ENCODE peak calls at places on chromosomes 16 and 17, in seven cellular contexts. One of them, this sample, is unnamed.

GRCh38 chr17:12680407-12680897 is 14.8 kb downstream of the MYOCD start:
- DNase-seq in dorsolateral prefrontal cortex: no peak
- DNase-seq in PC-3: no peak
- DNase-seq in RWPE1: no peak
- DNase-seq in epithelial cell of proximal tubule: no peak
- DNase-seq in IMR-90: peak
- DNase-seq in progenitor cell of endocrine pancreas: no peak
- DNase-seq in this sample: no peak

GRCh38 chr17:3892095-3892998 is 506 bp downstream of the CAMKK1 start:
- DNase-seq in dorsolateral prefrontal cortex: peak
- DNase-seq in PC-3: peak
- DNase-seq in RWPE1: peak
- DNase-seq in epithelial cell of proximal tubule: no peak
- DNase-seq in IMR-90: peak
- DNase-seq in progenitor cell of endocrine pancreas: peak
- DNase-seq in this sample: peak

GRCh38 chr17:80910043-80910442 is 81.6 kb upstream of the CHMP6 start:
- DNase-seq in dorsolateral prefrontal cortex: no peak
- DNase-seq in PC-3: no peak
- DNase-seq in RWPE1: no peak
- DNase-seq in epithelial cell of proximal tubule: no peak
- DNase-seq in IMR-90: no peak
- DNase-seq in progenitor cell of endocrine pancreas: no peak
- DNase-seq in this sample: no peak

GRCh38 chr17:28384281-28385036 is 13.0 kb downstream of the SARM1 start:
- DNase-seq in dorsolateral prefrontal cortex: no peak
- DNase-seq in PC-3: peak
- DNase-seq in RWPE1: no peak
- DNase-seq in epithelial cell of proximal tubule: no peak
- DNase-seq in IMR-90: no peak
- DNase-seq in progenitor cell of endocrine pancreas: no peak
- DNase-seq in this sample: no peak

GRCh38 chr16:48608452-48608851 is 1.5 kb downstream of the N4BP1 start:
- DNase-seq in dorsolateral prefrontal cortex: no peak
- DNase-seq in PC-3: peak
- DNase-seq in RWPE1: peak
- DNase-seq in epithelial cell of proximal tubule: no peak
- DNase-seq in IMR-90: no peak
- DNase-seq in progenitor cell of endocrine pancreas: no peak
- DNase-seq in this sample: no peak

GRCh38 chr17:77324227-77324626 is 183.5 kb downstream of the SEC14L1 start:
- DNase-seq in dorsolateral prefrontal cortex: peak
- DNase-seq in PC-3: no peak
- DNase-seq in RWPE1: no peak
- DNase-seq in epithelial cell of proximal tubule: no peak
- DNase-seq in IMR-90: no peak
- DNase-seq in progenitor cell of endocrine pancreas: no peak
- DNase-seq in this sample: no peak

GRCh38 chr16:79635488-79635887 is 35.0 kb upstream of the MAF start:
- DNase-seq in dorsolateral prefrontal cortex: no peak
- DNase-seq in PC-3: no peak
- DNase-seq in RWPE1: no peak
- DNase-seq in epithelial cell of proximal tubule: no peak
- DNase-seq in IMR-90: no peak
- DNase-seq in progenitor cell of endocrine pancreas: no peak
- DNase-seq in this sample: no peak

GRCh38 chr17:48550313-48551205 is 5.7 kb upstream of the HOXB2 start:
- DNase-seq in dorsolateral prefrontal cortex: no peak
- DNase-seq in PC-3: no peak
- DNase-seq in RWPE1: no peak
- DNase-seq in epithelial cell of proximal tubule: no peak
- DNase-seq in IMR-90: peak
- DNase-seq in progenitor cell of endocrine pancreas: no peak
- DNase-seq in this sample: no peak

GRCh38 chr16:11101695-11102522 is 154.1 kb downstream of the SOCS1 start:
- DNase-seq in dorsolateral prefrontal cortex: no peak
- DNase-seq in PC-3: no peak
- DNase-seq in RWPE1: no peak
- DNase-seq in epithelial cell of proximal tubule: no peak
- DNase-seq in IMR-90: peak
- DNase-seq in progenitor cell of endocrine pancreas: no peak
- DNase-seq in this sample: no peak

GRCh38 chr17:17028059-17028877 is 14.0 kb upstream of the MPRIP start:
- DNase-seq in dorsolateral prefrontal cortex: no peak
- DNase-seq in PC-3: peak
- DNase-seq in RWPE1: peak
- DNase-seq in epithelial cell of proximal tubule: peak
- DNase-seq in IMR-90: peak
- DNase-seq in progenitor cell of endocrine pancreas: peak
- DNase-seq in this sample: no peak

GRCh38 chr16:88197481-88198456 is 185.0 kb upstream of the ZNF469 start:
- DNase-seq in dorsolateral prefrontal cortex: no peak
- DNase-seq in PC-3: no peak
- DNase-seq in RWPE1: no peak
- DNase-seq in epithelial cell of proximal tubule: no peak
- DNase-seq in IMR-90: peak
- DNase-seq in progenitor cell of endocrine pancreas: no peak
- DNase-seq in this sample: no peak

GRCh38 chr16:87790278-87791023 is 24.7 kb upstream of the KLHDC4 start:
- DNase-seq in dorsolateral prefrontal cortex: no peak
- DNase-seq in PC-3: peak
- DNase-seq in RWPE1: peak
- DNase-seq in epithelial cell of proximal tubule: no peak
- DNase-seq in IMR-90: peak
- DNase-seq in progenitor cell of endocrine pancreas: no peak
- DNase-seq in this sample: no peak

GRCh38 chr16:86222965-86223551 is 287.3 kb upstream of the FOXF1 start:
- DNase-seq in dorsolateral prefrontal cortex: no peak
- DNase-seq in PC-3: peak
- DNase-seq in RWPE1: peak
- DNase-seq in epithelial cell of proximal tubule: no peak
- DNase-seq in IMR-90: peak
- DNase-seq in progenitor cell of endocrine pancreas: no peak
- DNase-seq in this sample: no peak

GRCh38 chr17:65198653-65199382 is 61.6 kb downstream of the RGS9 start:
- DNase-seq in dorsolateral prefrontal cortex: no peak
- DNase-seq in PC-3: peak
- DNase-seq in RWPE1: peak
- DNase-seq in epithelial cell of proximal tubule: no peak
- DNase-seq in IMR-90: peak
- DNase-seq in progenitor cell of endocrine pancreas: no peak
- DNase-seq in this sample: peak

GRCh38 chr16:80631581-80631980 is 90.8 kb downstream of the DYNLRB2 start:
- DNase-seq in dorsolateral prefrontal cortex: no peak
- DNase-seq in PC-3: no peak
- DNase-seq in RWPE1: no peak
- DNase-seq in epithelial cell of proximal tubule: no peak
- DNase-seq in IMR-90: peak
- DNase-seq in progenitor cell of endocrine pancreas: no peak
- DNase-seq in this sample: no peak

GRCh38 chr17:33947762-33948161 is 307.3 kb upstream of the CCL2 start:
- DNase-seq in dorsolateral prefrontal cortex: no peak
- DNase-seq in PC-3: no peak
- DNase-seq in RWPE1: no peak
- DNase-seq in epithelial cell of proximal tubule: no peak
- DNase-seq in IMR-90: no peak
- DNase-seq in progenitor cell of endocrine pancreas: no peak
- DNase-seq in this sample: no peak

GRCh38 chr17:33945641-33946546 is 309.2 kb upstream of the CCL2 start:
- DNase-seq in dorsolateral prefrontal cortex: no peak
- DNase-seq in PC-3: no peak
- DNase-seq in RWPE1: no peak
- DNase-seq in epithelial cell of proximal tubule: no peak
- DNase-seq in IMR-90: no peak
- DNase-seq in progenitor cell of endocrine pancreas: no peak
- DNase-seq in this sample: no peak

GRCh38 chr17:33948299-33948698 is 306.8 kb upstream of the CCL2 start:
- DNase-seq in dorsolateral prefrontal cortex: no peak
- DNase-seq in PC-3: no peak
- DNase-seq in RWPE1: no peak
- DNase-seq in epithelial cell of proximal tubule: no peak
- DNase-seq in IMR-90: no peak
- DNase-seq in progenitor cell of endocrine pancreas: no peak
- DNase-seq in this sample: no peak

GRCh38 chr17:33950061-33950460 is 305.0 kb upstream of the CCL2 start:
- DNase-seq in dorsolateral prefrontal cortex: no peak
- DNase-seq in PC-3: no peak
- DNase-seq in RWPE1: no peak
- DNase-seq in epithelial cell of proximal tubule: no peak
- DNase-seq in IMR-90: no peak
- DNase-seq in progenitor cell of endocrine pancreas: no peak
- DNase-seq in this sample: no peak

GRCh38 chr17:33949100-33949499 is 306.0 kb upstream of the CCL2 start:
- DNase-seq in dorsolateral prefrontal cortex: no peak
- DNase-seq in PC-3: no peak
- DNase-seq in RWPE1: no peak
- DNase-seq in epithelial cell of proximal tubule: no peak
- DNase-seq in IMR-90: no peak
- DNase-seq in progenitor cell of endocrine pancreas: peak
- DNase-seq in this sample: no peak
- TF ChIP-seq CTCF in dorsolateral prefrontal cortex: peak
- TF ChIP-seq CTCF in PC-3: peak
- TF ChIP-seq CTCF in RWPE1: no peak
- TF ChIP-seq CTCF in epithelial cell of proximal tubule: peak
- TF ChIP-seq CTCF in IMR-90: peak
- TF ChIP-seq CTCF in progenitor cell of endocrine pancreas: peak
- TF ChIP-seq CTCF in this sample: no peak

GRCh38 chr16:20903889-20904506 is 3.4 kb downstream of the LYRM1 start:
- DNase-seq in dorsolateral prefrontal cortex: no peak
- DNase-seq in PC-3: no peak
- DNase-seq in RWPE1: no peak
- DNase-seq in epithelial cell of proximal tubule: no peak
- DNase-seq in IMR-90: no peak
- DNase-seq in progenitor cell of endocrine pancreas: no peak
- DNase-seq in this sample: no peak

GRCh38 chr16:20905576-20905975 is 5.0 kb downstream of the LYRM1 start:
- DNase-seq in dorsolateral prefrontal cortex: no peak
- DNase-seq in PC-3: no peak
- DNase-seq in RWPE1: no peak
- DNase-seq in epithelial cell of proximal tubule: no peak
- DNase-seq in IMR-90: peak
- DNase-seq in progenitor cell of endocrine pancreas: no peak
- DNase-seq in this sample: no peak

GRCh38 chr16:20906225-20906870 is 5.8 kb downstream of the LYRM1 start:
- DNase-seq in dorsolateral prefrontal cortex: no peak
- DNase-seq in PC-3: peak
- DNase-seq in RWPE1: peak
- DNase-seq in epithelial cell of proximal tubule: no peak
- DNase-seq in IMR-90: peak
- DNase-seq in progenitor cell of endocrine pancreas: no peak
- DNase-seq in this sample: no peak

GRCh38 chr16:20903116-20903888 is 2.7 kb downstream of the LYRM1 start:
- DNase-seq in dorsolateral prefrontal cortex: no peak
- DNase-seq in PC-3: no peak
- DNase-seq in RWPE1: no peak
- DNase-seq in epithelial cell of proximal tubule: no peak
- DNase-seq in IMR-90: no peak
- DNase-seq in progenitor cell of endocrine pancreas: no peak
- DNase-seq in this sample: peak

GRCh38 chr16:20904507-20905079 is 4.0 kb downstream of the LYRM1 start:
- DNase-seq in dorsolateral prefrontal cortex: no peak
- DNase-seq in PC-3: peak
- DNase-seq in RWPE1: peak
- DNase-seq in epithelial cell of proximal tubule: no peak
- DNase-seq in IMR-90: peak
- DNase-seq in progenitor cell of endocrine pancreas: no peak
- DNase-seq in this sample: peak
- TF ChIP-seq CTCF in dorsolateral prefrontal cortex: no peak
- TF ChIP-seq CTCF in PC-3: no peak
- TF ChIP-seq CTCF in RWPE1: no peak
- TF ChIP-seq CTCF in epithelial cell of proximal tubule: no peak
- TF ChIP-seq CTCF in IMR-90: no peak
- TF ChIP-seq CTCF in progenitor cell of endocrine pancreas: no peak
- TF ChIP-seq CTCF in this sample: no peak

DNA sequence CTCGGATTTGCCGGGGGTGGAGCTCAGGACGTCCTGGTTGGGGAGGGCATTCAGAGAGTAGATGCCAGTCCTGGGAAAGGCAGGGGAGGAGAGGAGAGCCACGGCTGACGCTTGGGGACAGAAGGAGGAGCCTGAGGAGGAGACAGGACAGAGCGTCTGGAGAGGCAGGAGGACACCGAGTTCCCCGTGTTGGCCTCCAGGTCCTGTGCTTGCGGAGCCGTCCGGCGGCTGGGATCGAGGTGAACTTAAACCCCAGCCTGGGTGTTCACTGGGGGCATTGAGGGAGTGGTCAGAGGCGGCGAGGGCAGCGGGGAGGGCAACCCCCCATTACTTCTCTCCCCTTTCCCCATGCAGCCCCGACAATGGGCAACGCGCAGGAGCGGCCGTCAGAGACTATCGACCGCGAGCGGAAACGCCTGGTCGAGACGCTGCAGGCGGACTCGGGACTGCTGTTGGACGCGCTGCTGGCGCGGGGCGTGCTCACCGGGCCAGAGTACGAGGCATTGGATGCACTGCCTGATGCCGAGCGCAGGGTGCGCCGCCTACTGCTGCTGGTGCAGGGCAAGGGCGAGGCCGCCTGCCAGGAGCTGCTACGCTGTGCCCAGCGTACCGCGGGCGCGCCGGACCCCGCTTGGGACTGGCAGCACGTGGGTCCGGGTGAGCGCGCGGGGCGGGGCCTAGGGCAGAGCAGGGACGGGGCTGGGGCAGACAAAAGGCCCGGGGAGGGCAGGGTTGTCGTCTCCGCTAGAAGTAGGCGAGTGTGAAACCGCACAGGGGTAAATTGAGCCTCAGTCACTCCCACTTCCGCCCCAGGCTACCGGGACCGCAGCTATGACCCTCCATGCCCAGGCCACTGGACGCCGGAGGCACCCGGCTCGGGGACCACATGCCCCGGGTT is 3.7 kb downstream of the NOL3 start:
- DNase-seq in dorsolateral prefrontal cortex: peak
- DNase-seq in PC-3: peak
- DNase-seq in RWPE1: peak
- DNase-seq in epithelial cell of proximal tubule: no peak
- DNase-seq in IMR-90: peak
- DNase-seq in progenitor cell of endocrine pancreas: peak
- DNase-seq in this sample: peak
- TF ChIP-seq CTCF in dorsolateral prefrontal cortex: peak
- TF ChIP-seq CTCF in PC-3: peak
- TF ChIP-seq CTCF in RWPE1: peak
- TF ChIP-seq CTCF in epithelial cell of proximal tubule: peak
- TF ChIP-seq CTCF in IMR-90: peak
- TF ChIP-seq CTCF in progenitor cell of endocrine pancreas: peak
- TF ChIP-seq CTCF in this sample: no peak

DNA sequence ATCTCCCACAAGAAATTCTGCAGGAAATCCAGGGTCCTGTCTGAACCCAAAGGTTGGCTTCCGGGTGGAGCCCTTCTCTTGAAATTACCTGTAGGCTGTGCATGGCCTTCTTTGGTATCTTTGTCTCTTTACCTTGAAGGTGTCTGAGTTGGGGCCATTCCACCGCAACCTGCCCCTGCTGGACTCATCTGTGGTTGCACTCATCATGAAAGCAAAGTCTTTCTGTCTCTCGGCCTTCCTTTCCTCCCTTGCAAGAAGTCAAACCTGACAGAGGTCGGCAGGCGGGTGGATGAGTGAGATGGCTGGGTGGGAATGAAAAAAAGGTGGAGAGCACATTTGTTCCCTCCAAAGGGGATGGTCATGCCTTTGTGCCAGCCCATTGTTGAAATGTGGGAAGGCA is 25.1 kb downstream of the SALL1 start:
- DNase-seq in dorsolateral prefrontal cortex: no peak
- DNase-seq in PC-3: no peak
- DNase-seq in RWPE1: no peak
- DNase-seq in epithelial cell of proximal tubule: no peak
- DNase-seq in IMR-90: no peak
- DNase-seq in progenitor cell of endocrine pancreas: no peak
- DNase-seq in this sample: no peak
- TF ChIP-seq CTCF in dorsolateral prefrontal cortex: no peak
- TF ChIP-seq CTCF in PC-3: no peak
- TF ChIP-seq CTCF in RWPE1: no peak
- TF ChIP-seq CTCF in epithelial cell of proximal tubule: peak
- TF ChIP-seq CTCF in IMR-90: no peak
- TF ChIP-seq CTCF in progenitor cell of endocrine pancreas: peak
- TF ChIP-seq CTCF in this sample: no peak